ENCODE peak calls at places on chromosome 7, in eight cellular contexts. One of them, this sample, is unnamed.

GRCh38 chr7:47420117-47420780 is 161.7 kb downstream of the TNS3 start:
- DNase-seq in SK-N-DZ: no peak
- DNase-seq in brain microvascular endothelial cell: no peak
- DNase-seq in stimulated activated CD8-positive, alpha-beta memory T cell treated with anti-CD3 and anti-CD28 coated beads, Interleukin-4, amount 100 ng/mL, for 1 hour: no peak
- DNase-seq in upper lobe of left lung: no peak
- DNase-seq in left lung: no peak
- DNase-seq in AG09309: no peak
- DNase-seq in EH: no peak
- DNase-seq in this sample: no peak

GRCh38 chr7:3754488-3755365 is 453.7 kb downstream of the SDK1 start:
- DNase-seq in SK-N-DZ: no peak
- DNase-seq in brain microvascular endothelial cell: peak; percentile 20
- DNase-seq in stimulated activated CD8-positive, alpha-beta memory T cell treated with anti-CD3 and anti-CD28 coated beads, Interleukin-4, amount 100 ng/mL, for 1 hour: no peak
- DNase-seq in upper lobe of left lung: no peak
- DNase-seq in left lung: peak; percentile 39
- DNase-seq in AG09309: no peak
- DNase-seq in EH: no peak
- DNase-seq in this sample: no peak

GRCh38 chr7:125645770-125646169 is 716.1 kb upstream of the POT1 start:
- DNase-seq in SK-N-DZ: no peak
- DNase-seq in brain microvascular endothelial cell: no peak
- DNase-seq in stimulated activated CD8-positive, alpha-beta memory T cell treated with anti-CD3 and anti-CD28 coated beads, Interleukin-4, amount 100 ng/mL, for 1 hour: no peak
- DNase-seq in upper lobe of left lung: no peak
- DNase-seq in left lung: no peak
- DNase-seq in AG09309: no peak
- DNase-seq in EH: no peak
- DNase-seq in this sample: no peak

GRCh38 chr7:94392391-94392782 is 2.3 kb upstream of the COL1A2 start:
- DNase-seq in SK-N-DZ: no peak
- DNase-seq in brain microvascular endothelial cell: no peak
- DNase-seq in stimulated activated CD8-positive, alpha-beta memory T cell treated with anti-CD3 and anti-CD28 coated beads, Interleukin-4, amount 100 ng/mL, for 1 hour: no peak
- DNase-seq in upper lobe of left lung: no peak
- DNase-seq in left lung: no peak
- DNase-seq in AG09309: no peak
- DNase-seq in EH: peak; percentile 48
- DNase-seq in this sample: no peak

GRCh38 chr7:84092207-84092606 is 102.4 kb downstream of the SEMA3A start:
- DNase-seq in SK-N-DZ: no peak
- DNase-seq in brain microvascular endothelial cell: no peak
- DNase-seq in stimulated activated CD8-positive, alpha-beta memory T cell treated with anti-CD3 and anti-CD28 coated beads, Interleukin-4, amount 100 ng/mL, for 1 hour: no peak
- DNase-seq in upper lobe of left lung: no peak
- DNase-seq in left lung: no peak
- DNase-seq in AG09309: no peak
- DNase-seq in EH: no peak
- DNase-seq in this sample: no peak

GRCh38 chr7:48052748-48053147 is 17.4 kb downstream of the C7orf57 start:
- DNase-seq in SK-N-DZ: no peak
- DNase-seq in brain microvascular endothelial cell: peak; percentile 73
- DNase-seq in stimulated activated CD8-positive, alpha-beta memory T cell treated with anti-CD3 and anti-CD28 coated beads, Interleukin-4, amount 100 ng/mL, for 1 hour: no peak
- DNase-seq in upper lobe of left lung: no peak
- DNase-seq in left lung: no peak
- DNase-seq in AG09309: no peak
- DNase-seq in EH: peak; percentile 70
- DNase-seq in this sample: no peak

GRCh38 chr7:102916426-102916825 is 3.6 kb downstream of the LRRC17 start:
- DNase-seq in SK-N-DZ: no peak
- DNase-seq in brain microvascular endothelial cell: peak; percentile 64
- DNase-seq in stimulated activated CD8-positive, alpha-beta memory T cell treated with anti-CD3 and anti-CD28 coated beads, Interleukin-4, amount 100 ng/mL, for 1 hour: no peak
- DNase-seq in upper lobe of left lung: no peak
- DNase-seq in left lung: no peak
- DNase-seq in AG09309: no peak
- DNase-seq in EH: peak; percentile 72
- DNase-seq in this sample: no peak

GRCh38 chr7:74083928-74084721 is 521 bp downstream of the LIMK1 start:
- DNase-seq in SK-N-DZ: no peak
- DNase-seq in brain microvascular endothelial cell: no peak
- DNase-seq in stimulated activated CD8-positive, alpha-beta memory T cell treated with anti-CD3 and anti-CD28 coated beads, Interleukin-4, amount 100 ng/mL, for 1 hour: no peak
- DNase-seq in upper lobe of left lung: no peak
- DNase-seq in left lung: peak; percentile 53
- DNase-seq in AG09309: no peak
- DNase-seq in EH: peak; percentile 75
- DNase-seq in this sample: no peak

GRCh38 chr7:101018271-101019167 is 1.4 kb upstream of the MUC17 start:
- DNase-seq in SK-N-DZ: no peak
- DNase-seq in brain microvascular endothelial cell: no peak
- DNase-seq in stimulated activated CD8-positive, alpha-beta memory T cell treated with anti-CD3 and anti-CD28 coated beads, Interleukin-4, amount 100 ng/mL, for 1 hour: no peak
- DNase-seq in upper lobe of left lung: no peak
- DNase-seq in left lung: no peak
- DNase-seq in AG09309: no peak
- DNase-seq in EH: no peak
- DNase-seq in this sample: no peak

This sample was measured in GM04503.